ENCODE peak calls at places on chromosome 12, in eight cellular contexts. One of them, this sample, is unnamed. For H3K27me3, the result is how much of the 10 kb centered on the place peaks cover.

GRCh38 chr12:80242341-80242740 is 143.0 kb downstream of the OTOGL start:
- DNase-seq in fibroblast of lung: no peak
- DNase-seq in GM12878: no peak
- DNase-seq in keratinocyte: no peak
- DNase-seq in IMR-90: no peak
- DNase-seq in SK-N-SH: no peak
- DNase-seq in GM23338: no peak
- DNase-seq in HCT116: no peak
- DNase-seq in this sample: no peak

GRCh38 chr12:66648336-66648735 is 30.5 kb downstream of the GRIP1 start:
- DNase-seq in keratinocyte: no peak
- DNase-seq in HCT116: no peak
- DNase-seq in GM12878: no peak
- DNase-seq in SK-N-SH: no peak
- DNase-seq in IMR-90: peak
- DNase-seq in GM23338: no peak
- DNase-seq in fibroblast of lung: no peak
- DNase-seq in this sample: no peak

GRCh38 chr12:33439587-33440011 is at the start of gene SYT10:
- DNase-seq in HCT116: no peak
- DNase-seq in keratinocyte: no peak
- DNase-seq in GM23338: peak
- DNase-seq in IMR-90: no peak
- DNase-seq in fibroblast of lung: no peak
- DNase-seq in GM12878: no peak
- DNase-seq in SK-N-SH: peak
- DNase-seq in this sample: no peak

GRCh38 chr12:55755246-55755645 is 12.3 kb downstream of the GDF11 start:
- DNase-seq in GM23338: no peak
- DNase-seq in SK-N-SH: no peak
- DNase-seq in IMR-90: no peak
- DNase-seq in fibroblast of lung: no peak
- DNase-seq in HCT116: no peak
- DNase-seq in GM12878: no peak
- DNase-seq in keratinocyte: no peak
- DNase-seq in this sample: no peak

GRCh38 chr12:44968960-44969359 is 81.9 kb downstream of the DBX2 start:
- DNase-seq in fibroblast of lung: no peak
- DNase-seq in SK-N-SH: no peak
- DNase-seq in IMR-90: no peak
- DNase-seq in GM12878: no peak
- DNase-seq in keratinocyte: no peak
- DNase-seq in HCT116: no peak
- DNase-seq in GM23338: no peak
- DNase-seq in this sample: no peak

GRCh38 chr12:100234166-100234565 is 32.7 kb downstream of the DEPDC4 start:
- DNase-seq in fibroblast of lung: peak
- DNase-seq in GM23338: peak
- DNase-seq in GM12878: no peak
- DNase-seq in HCT116: no peak
- DNase-seq in SK-N-SH: no peak
- DNase-seq in keratinocyte: no peak
- DNase-seq in IMR-90: peak
- DNase-seq in this sample: no peak

GRCh38 chr12:85007836-85008235 is 28.2 kb downstream of the TSPAN19 start:
- DNase-seq in keratinocyte: no peak
- DNase-seq in GM12878: no peak
- DNase-seq in SK-N-SH: no peak
- DNase-seq in fibroblast of lung: peak
- DNase-seq in IMR-90: peak
- DNase-seq in GM23338: no peak
- DNase-seq in HCT116: no peak
- DNase-seq in this sample: no peak

GRCh38 chr12:11762723-11763326 is 113.4 kb downstream of the ETV6 start:
- DNase-seq in SK-N-SH: no peak
- DNase-seq in HCT116: no peak
- DNase-seq in IMR-90: no peak
- DNase-seq in GM12878: peak
- DNase-seq in keratinocyte: no peak
- DNase-seq in fibroblast of lung: no peak
- DNase-seq in GM23338: no peak
- DNase-seq in this sample: no peak

GRCh38 chr12:2489266-2489665 is 305.5 kb upstream of the FKBP4 start:
- DNase-seq in HCT116: no peak
- DNase-seq in GM12878: no peak
- DNase-seq in GM23338: no peak
- DNase-seq in fibroblast of lung: no peak
- DNase-seq in SK-N-SH: no peak
- DNase-seq in IMR-90: no peak
- DNase-seq in keratinocyte: no peak
- DNase-seq in this sample: no peak

GRCh38 chr12:87931764-87932163 is 97.4 kb downstream of the C12orf50 start:
- DNase-seq in GM12878: no peak
- DNase-seq in fibroblast of lung: peak
- DNase-seq in GM23338: no peak
- DNase-seq in SK-N-SH: no peak
- DNase-seq in keratinocyte: no peak
- DNase-seq in HCT116: no peak
- DNase-seq in IMR-90: peak
- DNase-seq in this sample: no peak

GRCh38 chr12:54019111-54019811 is 9.0 kb upstream of the HOXC6 start:
- DNase-seq in GM12878: no peak
- DNase-seq in keratinocyte: no peak
- DNase-seq in SK-N-SH: no peak
- DNase-seq in GM23338: peak
- DNase-seq in fibroblast of lung: no peak
- DNase-seq in IMR-90: no peak
- DNase-seq in HCT116: no peak
- DNase-seq in this sample: no peak
- H3K27me3 ChIP-seq in GM12878: under half
- H3K27me3 ChIP-seq in keratinocyte: under half
- H3K27me3 ChIP-seq in SK-N-SH: under half
- H3K27me3 ChIP-seq in GM23338: half or more
- H3K27me3 ChIP-seq in fibroblast of lung: under half
- H3K27me3 ChIP-seq in IMR-90: half or more
- H3K27me3 ChIP-seq in HCT116: under half
- H3K27me3 ChIP-seq in this sample: half or more

DNA sequence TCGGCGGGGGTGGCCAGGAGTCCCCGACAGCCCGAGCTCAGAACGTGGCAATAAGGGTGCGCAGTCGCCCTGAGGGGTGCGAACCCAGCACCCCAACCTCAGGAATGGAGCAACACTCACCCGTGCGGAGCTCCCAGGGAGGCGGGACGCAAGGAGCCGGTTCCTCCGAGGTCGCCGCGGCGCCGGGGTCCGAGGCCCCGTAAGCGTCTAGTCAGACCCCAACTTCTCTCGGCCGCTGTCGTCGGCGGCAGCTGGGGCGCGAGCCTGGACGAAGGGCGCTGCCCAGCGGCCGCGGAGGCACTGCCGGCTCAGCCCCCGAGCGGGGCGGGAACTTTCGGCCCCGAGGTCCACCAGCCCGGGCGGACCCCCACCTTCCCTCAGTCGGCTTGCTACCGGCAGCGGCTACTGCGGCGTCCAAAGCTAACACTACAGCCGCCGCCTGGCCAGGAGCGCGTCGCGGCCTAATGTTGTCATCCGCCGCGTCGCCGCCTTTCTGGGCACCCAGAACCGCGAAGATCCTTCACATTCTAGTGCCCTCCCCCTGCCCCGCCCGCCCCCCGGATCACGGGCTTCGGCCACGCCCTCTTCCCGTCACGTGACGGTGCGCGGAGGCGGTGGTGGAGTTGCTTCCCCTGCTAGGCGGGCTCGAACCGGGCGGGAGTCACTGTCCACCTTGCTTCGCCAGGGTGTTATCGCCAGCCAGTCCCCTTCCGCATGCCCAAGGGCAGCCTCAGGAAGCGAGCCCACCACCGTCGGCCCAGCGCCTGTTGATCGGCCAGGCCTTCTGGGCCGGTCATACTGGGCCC is at the start of gene OSBPL8:
- DNase-seq in IMR-90: peak
- DNase-seq in SK-N-SH: peak
- DNase-seq in GM12878: peak
- DNase-seq in keratinocyte: peak
- DNase-seq in GM23338: peak
- DNase-seq in fibroblast of lung: peak
- DNase-seq in HCT116: peak
- DNase-seq in this sample: peak
- TF ChIP-seq CTCF in IMR-90: peak
- TF ChIP-seq CTCF in SK-N-SH: peak
- TF ChIP-seq CTCF in GM12878: peak
- TF ChIP-seq CTCF in keratinocyte: no peak
- TF ChIP-seq CTCF in GM23338: peak
- TF ChIP-seq CTCF in fibroblast of lung: no peak
- TF ChIP-seq CTCF in HCT116: no peak
- TF ChIP-seq CTCF in this sample: peak

DNA sequence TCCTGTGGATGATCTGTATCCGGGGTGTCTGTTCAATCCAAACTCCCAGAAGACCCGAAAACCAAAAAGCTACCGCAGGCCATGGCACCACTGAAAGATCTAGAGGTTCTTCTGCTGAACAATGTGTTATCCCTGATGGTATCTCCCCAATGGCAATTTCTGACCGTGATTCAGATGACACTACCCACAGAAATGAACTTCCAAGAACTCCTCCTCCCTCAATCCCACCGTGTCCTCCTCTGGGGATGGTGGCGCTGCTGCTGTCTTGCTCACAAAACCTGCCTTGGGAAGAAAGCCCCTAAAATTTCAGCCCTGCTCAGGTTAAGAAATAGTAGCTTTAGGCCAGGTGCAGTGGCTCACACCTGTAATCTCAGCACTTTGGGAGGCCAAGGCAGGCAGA is 7.8 kb downstream of the CRACR2A start:
- DNase-seq in GM12878: no peak
- DNase-seq in SK-N-SH: no peak
- DNase-seq in GM23338: no peak
- DNase-seq in fibroblast of lung: no peak
- DNase-seq in keratinocyte: no peak
- DNase-seq in IMR-90: no peak
- DNase-seq in HCT116: no peak
- DNase-seq in this sample: no peak
- H2AFZ ChIP-seq in GM12878: no peak
- H2AFZ ChIP-seq in SK-N-SH: no peak
- H2AFZ ChIP-seq in GM23338: no peak
- H2AFZ ChIP-seq in fibroblast of lung: no peak
- H2AFZ ChIP-seq in keratinocyte: no peak
- H2AFZ ChIP-seq in IMR-90: no peak
- H2AFZ ChIP-seq in HCT116: no peak
- H2AFZ ChIP-seq in this sample: no peak

DNA sequence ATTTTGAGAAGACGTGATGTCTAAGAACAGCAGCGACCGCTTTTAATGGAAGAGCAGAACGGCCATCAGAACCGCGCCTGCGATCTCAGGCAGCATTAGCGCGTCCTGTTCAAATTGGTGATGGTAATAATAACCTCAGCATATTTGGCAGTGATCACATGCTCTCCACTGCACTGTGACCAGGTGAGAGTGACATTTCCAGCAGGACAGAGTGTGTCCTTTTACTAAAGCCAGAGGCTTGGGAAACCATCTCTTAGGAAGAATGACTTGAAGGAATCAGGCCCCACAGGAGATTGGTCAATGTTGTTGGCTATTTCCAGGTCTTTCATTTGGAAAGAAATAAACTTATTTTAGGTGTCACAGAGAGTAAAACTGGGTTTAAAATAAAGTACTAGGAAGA is 51.4 kb upstream of the FBXO21 start:
- DNase-seq in IMR-90: no peak
- DNase-seq in SK-N-SH: no peak
- DNase-seq in fibroblast of lung: no peak
- DNase-seq in GM12878: no peak
- DNase-seq in keratinocyte: no peak
- DNase-seq in GM23338: no peak
- DNase-seq in HCT116: no peak
- DNase-seq in this sample: no peak
- H3K27me3 ChIP-seq in IMR-90: under half
- H3K27me3 ChIP-seq in SK-N-SH: under half
- H3K27me3 ChIP-seq in fibroblast of lung: under half
- H3K27me3 ChIP-seq in GM12878: under half
- H3K27me3 ChIP-seq in keratinocyte: under half
- H3K27me3 ChIP-seq in GM23338: under half
- H3K27me3 ChIP-seq in HCT116: under half
- H3K27me3 ChIP-seq in this sample: under half

DNA sequence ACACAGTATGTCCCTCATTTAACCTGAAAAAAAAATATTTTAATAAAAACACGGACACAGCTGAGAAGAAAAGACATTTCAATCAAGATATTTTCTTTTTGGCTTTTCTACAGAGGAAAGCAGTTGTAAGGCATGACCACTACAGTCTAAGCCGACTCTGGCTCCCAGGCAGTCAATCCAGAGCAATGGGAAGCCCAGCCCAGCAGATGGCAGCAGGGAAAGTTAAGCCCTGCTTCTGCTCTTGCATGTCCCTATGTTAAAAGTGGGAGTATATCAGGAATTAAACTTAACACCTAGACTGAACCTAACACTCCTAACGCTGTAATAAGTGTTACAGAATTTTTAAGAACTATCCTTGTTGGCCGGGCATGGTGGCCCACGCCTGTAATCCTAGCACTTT is 19.5 kb upstream of the HAL start:
- DNase-seq in HCT116: no peak
- DNase-seq in keratinocyte: no peak
- DNase-seq in GM23338: peak
- DNase-seq in GM12878: no peak
- DNase-seq in IMR-90: peak
- DNase-seq in SK-N-SH: no peak
- DNase-seq in fibroblast of lung: peak
- DNase-seq in this sample: no peak
- TF ChIP-seq CTCF in HCT116: peak
- TF ChIP-seq CTCF in keratinocyte: peak
- TF ChIP-seq CTCF in GM23338: peak
- TF ChIP-seq CTCF in GM12878: no peak
- TF ChIP-seq CTCF in IMR-90: peak
- TF ChIP-seq CTCF in SK-N-SH: peak
- TF ChIP-seq CTCF in fibroblast of lung: peak
- TF ChIP-seq CTCF in this sample: no peak

This sample was measured in MM.1S.